ENCODE peak calls at places on chromosome 14, in six cellular contexts. One of them, this sample, is unnamed.

GRCh38 chr14:92093320-92093719 is 13.1 kb downstream of the ATXN3 start:
- DNase-seq in heart right ventricle: no peak
- DNase-seq in transverse colon: no peak
- DNase-seq in AG10803: no peak
- DNase-seq in heart left ventricle: no peak
- DNase-seq in kidney epithelial cell: no peak
- DNase-seq in this sample: peak

GRCh38 chr14:72907886-72908285 is 14.0 kb upstream of the DPF3 start:
- DNase-seq in heart right ventricle: no peak
- DNase-seq in transverse colon: no peak
- DNase-seq in AG10803: peak
- DNase-seq in heart left ventricle: peak
- DNase-seq in kidney epithelial cell: no peak
- DNase-seq in this sample: peak

GRCh38 chr14:67719866-67720265 is 18.2 kb downstream of the RDH12 start:
- DNase-seq in heart right ventricle: no peak
- DNase-seq in transverse colon: no peak
- DNase-seq in AG10803: no peak
- DNase-seq in heart left ventricle: no peak
- DNase-seq in kidney epithelial cell: no peak
- DNase-seq in this sample: no peak

GRCh38 chr14:88841741-88842140 is 17.3 kb downstream of the TTC8 start:
- DNase-seq in heart right ventricle: no peak
- DNase-seq in transverse colon: no peak
- DNase-seq in AG10803: no peak
- DNase-seq in heart left ventricle: no peak
- DNase-seq in kidney epithelial cell: no peak
- DNase-seq in this sample: no peak

GRCh38 chr14:30960216-30960615 is 65.2 kb upstream of the AP4S1 start:
- DNase-seq in heart right ventricle: no peak
- DNase-seq in transverse colon: no peak
- DNase-seq in AG10803: no peak
- DNase-seq in heart left ventricle: no peak
- DNase-seq in kidney epithelial cell: no peak
- DNase-seq in this sample: no peak

GRCh38 chr14:79150226-79150625 is 980.1 kb downstream of the NRXN3 start:
- DNase-seq in heart right ventricle: no peak
- DNase-seq in transverse colon: no peak
- DNase-seq in AG10803: no peak
- DNase-seq in heart left ventricle: no peak
- DNase-seq in kidney epithelial cell: no peak
- DNase-seq in this sample: no peak

GRCh38 chr14:40630471-40630870 is 976.2 kb upstream of the LRFN5 start:
- DNase-seq in heart right ventricle: no peak
- DNase-seq in transverse colon: no peak
- DNase-seq in AG10803: no peak
- DNase-seq in heart left ventricle: no peak
- DNase-seq in kidney epithelial cell: no peak
- DNase-seq in this sample: no peak

GRCh38 chr14:105375635-105376057 is 22.7 kb upstream of the TEX22 start:
- DNase-seq in heart right ventricle: no peak
- DNase-seq in transverse colon: no peak
- DNase-seq in AG10803: no peak
- DNase-seq in heart left ventricle: no peak
- DNase-seq in kidney epithelial cell: no peak
- DNase-seq in this sample: peak

GRCh38 chr14:36518031-36518585 is 1.9 kb downstream of the NKX2-1 start:
- DNase-seq in heart right ventricle: no peak
- DNase-seq in transverse colon: no peak
- DNase-seq in AG10803: no peak
- DNase-seq in heart left ventricle: no peak
- DNase-seq in kidney epithelial cell: no peak
- DNase-seq in this sample: no peak

GRCh38 chr14:35399083-35399807 is 5.3 kb downstream of the NFKBIA start:
- DNase-seq in heart right ventricle: no peak
- DNase-seq in transverse colon: no peak
- DNase-seq in AG10803: no peak
- DNase-seq in heart left ventricle: no peak
- DNase-seq in kidney epithelial cell: no peak
- DNase-seq in this sample: no peak

GRCh38 chr14:90733139-90733808 is 83.0 kb downstream of the TTC7B start:
- DNase-seq in heart right ventricle: no peak
- DNase-seq in transverse colon: no peak
- DNase-seq in AG10803: no peak
- DNase-seq in heart left ventricle: peak
- DNase-seq in kidney epithelial cell: no peak
- DNase-seq in this sample: no peak

DNA sequence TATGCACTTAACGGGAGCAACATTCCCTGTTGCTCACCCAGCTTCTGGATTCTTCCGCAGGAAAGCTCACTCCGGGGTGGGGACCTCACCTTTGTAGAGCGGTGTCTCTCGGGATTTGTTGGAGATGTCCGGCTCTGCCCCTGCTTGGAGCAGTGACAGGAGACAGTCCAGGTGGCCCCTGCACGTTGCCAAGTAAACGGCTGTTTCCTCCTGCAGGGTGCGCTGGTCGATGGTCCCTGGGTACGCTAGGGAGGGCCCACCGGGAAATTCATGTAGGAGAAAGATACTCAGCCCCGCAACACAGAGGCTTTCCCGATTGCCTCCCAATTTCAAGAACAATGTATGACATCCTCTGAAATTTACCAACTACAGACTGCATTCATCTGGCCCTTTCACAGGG is 23.1 kb downstream of the ASB2 start:
- DNase-seq in heart right ventricle: no peak
- DNase-seq in transverse colon: peak
- DNase-seq in AG10803: no peak
- DNase-seq in heart left ventricle: no peak
- DNase-seq in kidney epithelial cell: no peak
- DNase-seq in this sample: no peak
- TF ChIP-seq CTCF in heart right ventricle: no peak
- TF ChIP-seq CTCF in transverse colon: no peak
- TF ChIP-seq CTCF in AG10803: no peak
- TF ChIP-seq CTCF in heart left ventricle: peak
- TF ChIP-seq CTCF in kidney epithelial cell: no peak
- TF ChIP-seq CTCF in this sample: peak

GRCh38 chr14:96126783-96127271 is 77.8 kb upstream of the BDKRB2 start:
- DNase-seq in heart right ventricle: no peak
- DNase-seq in transverse colon: no peak
- DNase-seq in AG10803: no peak
- DNase-seq in heart left ventricle: no peak
- DNase-seq in kidney epithelial cell: no peak
- DNase-seq in this sample: peak
- H3K4me3 ChIP-seq in heart right ventricle: no peak
- H3K4me3 ChIP-seq in transverse colon: no peak
- H3K4me3 ChIP-seq in AG10803: no peak
- H3K4me3 ChIP-seq in heart left ventricle: no peak
- H3K4me3 ChIP-seq in kidney epithelial cell: no peak
- H3K4me3 ChIP-seq in this sample: no peak

GRCh38 chr14:37591311-37591940 is 3.6 kb downstream of the FOXA1 start:
- DNase-seq in heart right ventricle: peak
- DNase-seq in transverse colon: peak
- DNase-seq in AG10803: no peak
- DNase-seq in heart left ventricle: no peak
- DNase-seq in kidney epithelial cell: no peak
- DNase-seq in this sample: no peak
- TF ChIP-seq CTCF in heart right ventricle: no peak
- TF ChIP-seq CTCF in transverse colon: no peak
- TF ChIP-seq CTCF in AG10803: no peak
- TF ChIP-seq CTCF in heart left ventricle: no peak
- TF ChIP-seq CTCF in kidney epithelial cell: peak
- TF ChIP-seq CTCF in this sample: no peak

GRCh38 chr14:52948039-52948438 is 2.8 kb downstream of the FERMT2 start:
- DNase-seq in heart right ventricle: no peak
- DNase-seq in transverse colon: no peak
- DNase-seq in AG10803: no peak
- DNase-seq in heart left ventricle: no peak
- DNase-seq in kidney epithelial cell: no peak
- DNase-seq in this sample: no peak
- H3K4me3 ChIP-seq in heart right ventricle: no peak
- H3K4me3 ChIP-seq in transverse colon: no peak
- H3K4me3 ChIP-seq in AG10803: peak
- H3K4me3 ChIP-seq in heart left ventricle: peak
- H3K4me3 ChIP-seq in kidney epithelial cell: no peak
- H3K4me3 ChIP-seq in this sample: peak

This sample was measured in choroid plexus epithelial cell.